ENCODE peak calls at places on chromosomes 4 and X, in eight cellular contexts. U is uterus, H is tibial nerve, J is transverse colon, T is A549, A is IMR-90, C is HCT116, M is H54. W is an unnamed sample.

GRCh38 chr4:128471576-128471975 is 184.0 kb upstream of the PGRMC2 start:
- DNase-seq in H (no peak), A (no peak), U (no peak), J (no peak), M (no peak), C (no peak), T (no peak), W (no peak)

GRCh38 chr4:182179751-182180150 is 63.5 kb upstream of the TENM3 start:
- DNase-seq in H (no peak), C (no peak), U (no peak), A (no peak), M (no peak), T (no peak), J (no peak), W (no peak)

GRCh38 chr4:89492476-89493110 is 185.0 kb upstream of the GPRIN3 start:
- DNase-seq in H (no peak), C (no peak), A (peak), U (no peak), J (no peak), T (peak), M (no peak), W (no peak)

GRCh38 chr4:23373269-23373668 is 516.6 kb downstream of the PPARGC1A start:
- DNase-seq in H (no peak), M (peak), C (no peak), J (peak), U (no peak), T (peak), A (peak), W (no peak)

GRCh38 chrX:115038406-115038805 is 21.0 kb upstream of the IL13RA2 start:
- DNase-seq in H (no peak), A (peak), M (no peak), T (no peak), U (no peak), C (no peak), J (no peak), W (no peak)

GRCh38 chr4:165477799-165478198 is 99.0 kb downstream of the CPE start:
- DNase-seq in H (no peak), A (no peak), T (no peak), U (no peak), C (no peak), M (no peak), J (no peak), W (no peak)

GRCh38 chr4:41668024-41668423 is 80.5 kb downstream of the PHOX2B start:
- DNase-seq in J (no peak), A (no peak), U (no peak), H (no peak), C (no peak), M (no peak), T (no peak), W (no peak)

GRCh38 chr4:169266081-169266480 is 4.7 kb downstream of the SH3RF1 start:
- DNase-seq in H (no peak), U (no peak), T (no peak), A (no peak), M (no peak), C (no peak), J (no peak), W (no peak)

GRCh38 chr4:87321888-87322287 is 794 bp downstream of the HSD17B13 start:
- DNase-seq in A (no peak), C (no peak), J (no peak), M (no peak), T (no peak), H (no peak), U (no peak), W (no peak)

GRCh38 chrX:49710744-49711319 is 15.0 kb upstream of the PAGE1 start:
- DNase-seq in A (no peak), J (no peak), T (no peak), C (no peak), U (no peak), H (no peak), M (no peak), W (no peak)

GRCh38 chr4:3657917-3658913 is 108.0 kb upstream of the ADRA2C start:
- DNase-seq in T (no peak), A (peak), H (no peak), U (peak), J (no peak), M (peak), C (no peak), W (no peak)

GRCh38 chrX:119240356-119240755 is 4.3 kb downstream of the PGRMC1 start:
- DNase-seq in A (peak), T (no peak), H (no peak), M (no peak), C (no peak), U (no peak), J (no peak), W (no peak)

GRCh38 chr4:149120331-149121014 is 678.3 kb upstream of the NR3C2 start:
- DNase-seq in C (no peak), J (no peak), H (no peak), A (peak), U (no peak), M (no peak), T (no peak), W (no peak)

GRCh38 chr4:109301691-109302365 is 630 bp downstream of the COL25A1 start:
- DNase-seq in J (no peak), M (no peak), H (no peak), A (no peak), T (no peak), U (no peak), C (no peak), W (no peak)

GRCh38 chr4:16916719-16917337 is 18.4 kb upstream of the LDB2 start:
- DNase-seq in A (no peak), C (peak), M (peak), H (no peak), U (no peak), J (peak), T (peak), W (no peak)

GRCh38 chrX:21940356-21940829 is at the start of gene SMS:
- DNase-seq in C (no peak), T (peak), J (peak), A (peak), U (peak), H (peak), M (no peak), W (no peak)

GRCh38 chr4:20679946-20680345 is 20.3 kb upstream of the PACRGL start:
- DNase-seq in U (no peak), M (no peak), H (no peak), A (no peak), T (no peak), C (no peak), J (no peak), W (no peak)

GRCh38 chr4:99210789-99211188 is 8.3 kb downstream of the ADH6 start:
- DNase-seq in J (no peak), T (no peak), A (no peak), M (no peak), C (no peak), U (no peak), H (no peak), W (no peak)

GRCh38 chr4:11698033-11698432 is 269.3 kb upstream of the HS3ST1 start:
- DNase-seq in C (no peak), J (no peak), T (no peak), A (no peak), H (no peak), M (no peak), U (no peak), W (no peak)

GRCh38 chr4:138405439-138405838 is 163.3 kb upstream of the SLC7A11 start:
- DNase-seq in T (no peak), M (no peak), A (peak), J (no peak), C (no peak), U (no peak), H (no peak), W (no peak)

GRCh38 chrX:1453951-1454785 is 1.5 kb upstream of the ASMTL start:
- DNase-seq in H (peak), T (peak), C (peak), M (peak), A (peak), J (peak), U (peak), W (no peak)

GRCh38 chrX:1453390-1453783 is 678 bp upstream of the ASMTL start:
- DNase-seq in A (no peak), C (no peak), H (no peak), U (no peak), J (no peak), T (no peak), M (peak), W (no peak)

GRCh38 chrX:1451676-1452496 is 823 bp downstream of the ASMTL start:
- DNase-seq in T (no peak), C (no peak), J (peak), H (no peak), A (no peak), M (no peak), U (peak), W (no peak)

GRCh38 chrX:1451251-1451675 is 1.4 kb downstream of the ASMTL start:
- DNase-seq in C (no peak), A (no peak), U (no peak), J (no peak), H (no peak), M (no peak), T (no peak), W (no peak)

DNA sequence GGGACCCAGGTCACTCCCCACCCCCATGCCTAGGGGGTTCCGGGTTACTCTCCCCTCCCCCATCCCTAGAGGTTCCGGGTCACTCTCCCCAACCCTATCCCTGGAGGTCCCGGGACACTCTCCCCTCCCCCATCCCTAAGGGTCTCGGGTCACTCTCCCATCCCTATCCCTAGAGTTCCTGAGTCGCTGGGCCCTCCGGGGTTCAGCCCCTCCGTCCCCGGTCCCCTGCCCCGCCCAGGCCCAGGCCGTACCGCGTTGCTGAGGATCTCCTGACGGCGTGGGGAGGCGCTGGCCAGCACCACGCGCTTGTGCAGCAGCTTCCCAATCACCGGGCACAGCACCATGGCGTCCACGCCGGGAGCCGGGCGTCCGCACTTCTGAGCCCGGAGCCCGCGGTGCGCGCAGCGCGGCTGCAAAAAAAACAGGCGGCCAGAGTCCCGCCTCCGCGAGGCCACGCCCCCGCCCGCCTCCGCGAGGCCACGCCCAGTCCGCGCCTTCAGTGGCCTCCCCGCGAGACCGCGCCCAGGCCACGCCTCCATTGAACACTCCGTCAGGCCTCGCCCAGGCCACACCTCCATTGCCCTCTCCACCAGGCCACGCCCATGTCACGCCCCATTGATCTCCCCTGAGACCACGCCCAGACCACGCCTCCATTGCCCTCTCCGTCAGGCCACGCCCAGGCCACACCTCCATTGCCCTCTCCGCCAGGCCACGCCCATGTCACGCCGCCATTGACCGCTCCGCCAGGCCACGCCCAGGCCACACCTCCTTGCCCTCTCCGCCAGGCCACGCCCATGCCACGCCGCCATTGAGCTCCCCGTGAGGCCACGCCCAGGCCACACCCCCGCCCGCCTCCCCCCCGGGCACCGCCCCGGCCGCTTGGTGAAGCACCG is at the start of gene ASMTL:
- DNase-seq in T (peak), U (peak), C (peak), J (peak), M (peak), A (peak), H (peak), W (no peak)
- TF ChIP-seq POLR2A in T (peak), U (peak), C (peak), J (peak), M (peak), A (peak), H (no peak), W (peak)

GRCh38 chrX:97787849-97788248 is 904.1 kb downstream of the RPA4 start:
- DNase-seq in A (no peak), U (no peak), M (no peak), T (peak), J (no peak), C (no peak), H (no peak), W (no peak)
- TF ChIP-seq POLR2A in A (no peak), U (no peak), M (no peak), T (no peak), J (no peak), C (no peak), H (no peak), W (no peak)

DNA sequence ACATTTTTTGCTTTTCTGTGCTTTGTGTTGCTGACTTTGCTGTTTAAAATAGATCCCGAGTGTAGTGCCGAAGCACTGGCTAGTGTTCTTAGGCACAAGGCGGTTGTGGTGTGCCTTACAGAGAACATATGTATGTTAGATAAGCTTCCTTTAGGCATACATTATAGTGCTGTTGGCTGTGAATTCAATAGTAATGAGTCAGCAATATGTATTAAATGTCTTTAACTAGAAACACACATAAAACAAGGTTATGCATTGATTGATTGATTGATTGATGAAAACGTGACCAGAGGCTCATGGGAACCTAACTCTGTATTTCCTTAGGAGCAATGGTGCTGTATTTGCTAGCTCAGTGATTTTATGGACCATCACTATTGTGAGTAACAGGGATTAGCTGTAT is 56.2 kb downstream of the COX7B2 start:
- DNase-seq in J (no peak), U (no peak), C (no peak), H (no peak), A (no peak), M (no peak), T (no peak), W (no peak)
- TF ChIP-seq POLR2A in J (no peak), U (no peak), C (no peak), H (no peak), A (no peak), M (no peak), T (no peak), W (no peak)

DNA sequence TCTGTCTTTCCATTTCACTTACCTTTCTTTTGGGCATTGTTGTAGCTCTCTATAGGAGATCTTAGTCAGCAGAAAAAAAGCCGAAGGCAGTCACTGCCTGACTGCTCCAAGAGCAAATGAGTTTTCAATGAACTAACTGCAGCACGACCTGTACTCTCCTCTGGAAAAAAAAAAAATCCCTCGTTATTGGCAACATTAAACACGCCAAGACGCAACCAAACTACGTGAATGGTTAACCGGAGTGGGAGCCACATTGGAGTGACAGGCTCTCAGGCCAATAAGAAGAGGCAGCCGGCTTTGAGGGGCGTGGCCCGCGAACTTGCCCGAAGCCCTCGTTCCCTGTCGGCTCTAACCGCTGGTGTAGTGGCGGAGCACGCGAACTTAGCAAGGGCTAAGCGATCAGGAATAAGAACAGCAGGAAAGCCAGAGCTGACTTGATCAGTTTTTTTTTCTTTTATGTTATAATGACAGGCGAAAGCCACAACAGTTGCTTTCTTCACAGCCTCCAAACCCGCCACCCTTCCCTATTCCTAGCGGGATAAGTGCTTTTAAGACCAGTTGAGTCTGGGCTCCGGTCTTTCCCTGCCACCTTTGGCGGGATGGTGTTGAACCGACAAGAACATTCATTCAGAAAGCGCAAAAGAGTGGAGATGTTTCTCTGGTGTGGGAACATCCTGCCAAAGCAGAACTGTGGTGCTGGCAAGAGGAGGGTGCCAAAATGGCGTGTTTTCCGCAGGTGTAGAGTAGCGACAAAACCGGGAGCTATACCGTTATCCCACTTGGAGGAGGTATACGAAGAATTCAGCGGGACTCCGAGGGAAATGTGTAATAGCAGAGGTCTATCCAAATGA is 80.0 kb downstream of the HMGN5 start:
- DNase-seq in U (peak), J (peak), T (peak), A (peak), M (peak), H (peak), C (peak), W (peak)
- TF ChIP-seq POLR2A in U (peak), J (peak), T (no peak), A (no peak), M (no peak), H (no peak), C (peak), W (no peak)

GRCh38 chrX:41332005-41332404 is 2.0 kb upstream of the DDX3X start:
- DNase-seq in C (no peak), H (no peak), T (peak), A (no peak), U (no peak), J (no peak), M (no peak), W (no peak)

GRCh38 chrX:41333994-41334865 is at the start of gene DDX3X:
- DNase-seq in U (peak), T (peak), J (peak), A (peak), M (no peak), H (peak), C (peak), W (peak)

GRCh38 chrX:41332408-41332987 is 1.5 kb upstream of the DDX3X start:
- DNase-seq in M (no peak), C (no peak), H (no peak), J (peak), T (peak), A (peak), U (peak), W (peak)

GRCh38 chrX:41333744-41333993 is 293 bp upstream of the DDX3X start:
- DNase-seq in M (no peak), T (peak), C (peak), J (no peak), A (peak), H (peak), U (peak), W (no peak)

DNA sequence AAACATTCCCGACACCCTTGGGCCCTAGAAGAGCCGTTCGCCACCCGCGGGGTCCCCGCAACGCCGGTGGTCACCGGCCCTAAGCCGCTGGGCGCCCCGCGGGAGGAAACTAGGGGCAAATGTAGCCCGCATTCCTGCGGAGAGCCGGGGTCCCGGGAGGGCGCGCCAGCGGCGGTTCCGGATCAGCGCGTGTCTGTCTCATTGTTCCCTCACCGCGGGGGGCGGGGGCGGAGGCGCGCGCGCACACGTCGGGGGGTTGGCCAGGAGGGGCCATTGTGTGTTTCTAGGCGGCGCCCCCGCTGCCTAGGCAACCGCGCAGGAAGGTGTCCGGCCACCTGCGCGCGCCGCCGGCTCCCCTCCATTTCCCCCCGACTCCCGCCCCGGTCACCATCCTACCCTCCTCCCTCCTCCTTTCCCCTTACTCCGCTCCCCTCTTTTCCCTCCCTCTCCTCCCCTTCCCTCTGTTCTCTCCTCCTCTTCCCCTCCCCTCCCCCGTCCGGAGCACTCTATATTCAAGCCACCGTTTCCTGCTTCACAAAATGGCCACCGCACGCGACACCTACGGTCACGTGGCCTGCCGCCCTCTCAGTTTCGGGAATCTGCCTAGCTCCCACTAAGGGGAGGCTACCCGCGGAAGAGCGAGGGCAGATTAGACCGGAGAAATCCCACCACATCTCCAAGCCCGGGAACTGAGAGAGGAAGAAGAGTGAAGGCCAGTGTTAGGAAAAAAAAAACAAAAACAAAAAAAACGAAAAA is 796 bp upstream of the DDX3X start:
- DNase-seq in J (peak), M (no peak), A (peak), T (peak), C (peak), H (peak), U (peak), W (peak)
- TF ChIP-seq POLR2A in J (peak), M (peak), A (no peak), T (peak), C (no peak), H (no peak), U (peak), W (peak)

DNA sequence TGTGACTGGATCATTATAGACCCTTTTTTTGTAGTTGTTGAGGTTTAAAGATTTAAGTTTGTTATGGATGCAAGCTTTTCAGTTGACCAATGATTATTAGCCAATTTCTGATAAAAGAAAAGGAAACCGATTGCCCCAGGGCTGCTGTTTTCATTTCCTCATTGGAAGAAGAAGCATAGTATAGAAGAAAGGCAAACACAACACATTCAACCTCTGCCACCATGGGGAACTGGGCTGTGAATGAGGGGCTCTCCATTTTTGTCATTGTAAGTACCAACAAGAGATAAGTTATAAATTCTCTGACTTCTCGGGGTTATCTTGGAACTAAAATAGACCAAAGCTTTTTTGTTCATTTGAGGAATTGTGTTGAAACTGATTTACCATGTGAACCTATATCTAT is at the start of gene CYBB:
- DNase-seq in J (no peak), T (no peak), U (no peak), C (no peak), A (no peak), M (no peak), H (no peak), W (no peak)
- TF ChIP-seq POLR2A in J (peak), T (no peak), U (no peak), C (no peak), A (no peak), M (no peak), H (no peak), W (no peak)

GRCh38 chrX:153970398-153971123 is 1.1 kb downstream of the HCFC1 start:
- DNase-seq in M (no peak), A (peak), T (peak), H (no peak), U (peak), J (no peak), C (no peak), W (no peak)
- TF ChIP-seq POLR2A in M (peak), A (no peak), T (peak), H (no peak), U (no peak), J (no peak), C (no peak), W (no peak)

GRCh38 chr4:184537269-184538022 is 63.1 kb upstream of the IRF2 start:
- DNase-seq in J (peak), A (peak), T (peak), C (peak), M (peak), H (peak), U (peak), W (peak)
- TF ChIP-seq POLR2A in J (peak), A (peak), T (peak), C (peak), M (peak), H (peak), U (peak), W (peak)

W was measured in esophagus squamous epithelium.